ENCODE peak calls at places on chromosomes 2 and 18, in seven cellular contexts. Y, U, A, C, O, Z and E are unnamed samples.
A peak's percentile ranks its signal among the peaks of the same experiment; 100 is the strongest.

GRCh38 chr18:69954719-69955118 is 7.0 kb upstream of the CD226 start:
- DNase-seq in Y (no peak), U (no peak), A (no peak), C (no peak), O (no peak), Z (no peak), E (no peak)

GRCh38 chr2:54945401-54946219 is 104.6 kb downstream of the RTN4 start:
- DNase-seq in Y (no peak), U (peak; percentile 15), A (no peak), C (no peak), O (peak; percentile 45), Z (no peak), E (no peak)

GRCh38 chr2:58030789-58031188 is 15.8 kb upstream of the VRK2 start:
- DNase-seq in Y (no peak), U (no peak), A (no peak), C (no peak), O (peak; percentile 21), Z (no peak), E (no peak)

GRCh38 chr2:241224068-241224850 is 35.8 kb downstream of the ANO7 start:
- DNase-seq in Y (no peak), U (no peak), A (no peak), C (peak; percentile 91), O (peak; percentile 87), Z (no peak), E (no peak)

GRCh38 chr2:230715201-230715600 is 2.6 kb downstream of the CAB39 start:
- DNase-seq in Y (no peak), U (no peak), A (no peak), C (no peak), O (no peak), Z (peak; percentile 30), E (no peak)

GRCh38 chr2:14634223-14634884 is 1.8 kb downstream of the LRATD1 start:
- DNase-seq in Y (no peak), U (no peak), A (peak; percentile 53), C (peak; percentile 94), O (peak; percentile 11), Z (peak; percentile 62), E (no peak)

GRCh38 chr18:47931707-47932103 is 1.2 kb upstream of the SMAD2 start:
- DNase-seq in Y (no peak), U (no peak), A (no peak), C (peak; percentile 29), O (no peak), Z (peak; percentile 66), E (no peak)

GRCh38 chr2:16318474-16319195 is 347.0 kb downstream of the CYRIA start:
- DNase-seq in Y (no peak), U (no peak), A (no peak), C (no peak), O (no peak), Z (peak; percentile 23), E (no peak)

GRCh38 chr2:241810304-241811208 is 1.6 kb downstream of the NEU4 start:
- DNase-seq in Y (no peak), U (no peak), A (no peak), C (peak; percentile 61), O (no peak), Z (no peak), E (no peak)

GRCh38 chr18:51510020-51510419 is 312.5 kb upstream of the MEX3C start:
- DNase-seq in Y (no peak), U (no peak), A (no peak), C (no peak), O (no peak), Z (no peak), E (no peak)

GRCh38 chr2:190412971-190413370 is 4.8 kb downstream of the MFSD6 start:
- DNase-seq in Y (no peak), U (no peak), A (no peak), C (no peak), O (no peak), Z (no peak), E (no peak)

GRCh38 chr2:177754476-177754873 is 318.1 kb downstream of the PDE11A start:
- DNase-seq in Y (no peak), U (no peak), A (no peak), C (peak; percentile 10), O (no peak), Z (peak; percentile 65), E (no peak)

GRCh38 chr2:168699834-168700417 is 102.5 kb upstream of the NOSTRIN start:
- DNase-seq in Y (no peak), U (no peak), A (no peak), C (peak; percentile 33), O (peak; percentile 29), Z (no peak), E (no peak)

GRCh38 chr2:96241901-96242611 is 23.7 kb downstream of the TMEM127 start:
- DNase-seq in Y (no peak), U (peak; percentile 78), A (no peak), C (no peak), O (no peak), Z (no peak), E (no peak)

GRCh38 chr18:47175283-47175894 is 775 bp downstream of the IER3IP1 start:
- DNase-seq in Y (no peak), U (no peak), A (no peak), C (no peak), O (no peak), Z (no peak), E (no peak)

GRCh38 chr2:111898703-111899514 is 502 bp downstream of the MERTK start:
- DNase-seq in Y (no peak), U (no peak), A (no peak), C (no peak), O (no peak), Z (no peak), E (no peak)

GRCh38 chr2:222568866-222569265 is 87.0 kb downstream of the FARSB start:
- DNase-seq in Y (no peak), U (no peak), A (no peak), C (no peak), O (no peak), Z (no peak), E (no peak)

GRCh38 chr2:101197215-101197745 is 46.1 kb upstream of the TBC1D8 start:
- DNase-seq in Y (no peak), U (no peak), A (no peak), C (peak; percentile 33), O (peak; percentile 42), Z (no peak), E (no peak)

GRCh38 chr2:223970343-223971128 is 13.3 kb downstream of the MRPL44 start:
- DNase-seq in Y (peak; percentile 49), U (no peak), A (no peak), C (peak; percentile 48), O (peak; percentile 66), Z (peak; percentile 58), E (peak; percentile 62)

GRCh38 chr2:182887093-182887492 is 20.7 kb upstream of the FRZB start:
- DNase-seq in Y (no peak), U (no peak), A (no peak), C (no peak), O (no peak), Z (no peak), E (no peak)

GRCh38 chr2:128381001-128381938 is 62.6 kb upstream of the HS6ST1 start:
- DNase-seq in Y (no peak), U (no peak), A (no peak), C (peak; percentile 61), O (peak; percentile 68), Z (no peak), E (no peak)

GRCh38 chr2:221572821-221573429 is 821 bp upstream of the EPHA4 start:
- DNase-seq in Y (no peak), U (no peak), A (no peak), C (no peak), O (no peak), Z (no peak), E (peak; percentile 44)

GRCh38 chr2:172364261-172364660 is 63.1 kb upstream of the ITGA6 start:
- DNase-seq in Y (no peak), U (no peak), A (no peak), C (no peak), O (no peak), Z (no peak), E (no peak)

GRCh38 chr2:172358784-172359556 is 68.4 kb upstream of the ITGA6 start:
- DNase-seq in Y (no peak), U (no peak), A (no peak), C (no peak), O (no peak), Z (no peak), E (no peak)

GRCh38 chr2:172357442-172357841 is 69.9 kb upstream of the ITGA6 start:
- DNase-seq in Y (no peak), U (no peak), A (no peak), C (no peak), O (no peak), Z (no peak), E (no peak)

GRCh38 chr2:172361360-172361759 is 66.0 kb upstream of the ITGA6 start:
- DNase-seq in Y (no peak), U (no peak), A (no peak), C (no peak), O (no peak), Z (no peak), E (no peak)
- TF ChIP-seq JUND in Y (no peak), U (no peak), A (no peak), C (no peak), O (no peak), Z (no peak), E (no peak)

DNA sequence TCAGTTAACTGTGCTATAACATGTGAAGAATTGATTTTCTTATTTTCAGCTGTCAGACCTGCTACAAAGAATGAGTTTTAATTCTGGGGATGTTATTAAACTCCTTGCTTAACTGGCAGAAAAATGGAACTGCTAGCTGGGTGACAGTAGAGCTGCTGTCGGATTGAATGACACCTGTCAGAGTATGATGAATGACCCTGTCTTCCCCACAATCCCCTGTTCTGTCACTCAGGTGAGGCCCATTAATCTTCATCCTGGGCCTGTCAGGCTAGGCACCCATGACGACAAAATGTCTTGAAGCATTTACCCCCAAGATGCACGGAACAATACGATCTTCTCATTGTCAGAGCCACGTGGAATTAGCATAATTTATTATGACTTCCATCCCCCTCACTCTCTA is 129.9 kb upstream of the ETAA1 start:
- DNase-seq in Y (no peak), U (no peak), A (no peak), C (no peak), O (no peak), Z (no peak), E (no peak)
- TF ChIP-seq JUND in Y (no peak), U (no peak), A (no peak), C (no peak), O (no peak), Z (no peak), E (no peak)

GRCh38 chr2:217797170-217797569 is 205.6 kb downstream of the TNS1 start:
- DNase-seq in Y (no peak), U (no peak), A (no peak), C (peak; percentile 31), O (no peak), Z (no peak), E (no peak)

GRCh38 chr2:217795067-217795466 is 207.7 kb downstream of the TNS1 start:
- DNase-seq in Y (no peak), U (no peak), A (no peak), C (no peak), O (no peak), Z (no peak), E (no peak)

GRCh38 chr2:217794133-217794986 is 208.4 kb downstream of the TNS1 start:
- DNase-seq in Y (no peak), U (no peak), A (no peak), C (peak; percentile 3), O (peak; percentile 62), Z (peak; percentile 27), E (no peak)

GRCh38 chr2:217797661-217798069 is 205.1 kb downstream of the TNS1 start:
- DNase-seq in Y (no peak), U (no peak), A (no peak), C (peak; percentile 13), O (no peak), Z (peak; percentile 34), E (no peak)

GRCh38 chr2:217795706-217796465 is 206.9 kb downstream of the TNS1 start:
- DNase-seq in Y (no peak), U (no peak), A (no peak), C (peak; percentile 16), O (no peak), Z (no peak), E (no peak)
- TF ChIP-seq JUND in Y (no peak), U (no peak), A (no peak), C (no peak), O (no peak), Z (no peak), E (no peak)

GRCh38 chr2:174631009-174631981 is 33.7 kb upstream of the WIPF1 start:
- DNase-seq in Y (no peak), U (no peak), A (no peak), C (no peak), O (no peak), Z (peak; percentile 24), E (no peak)
- TF ChIP-seq JUND in Y (no peak), U (no peak), A (no peak), C (peak; percentile 86), O (no peak), Z (no peak), E (no peak)